ENCODE peak calls at places on chromosomes 13 and 19, in four cellular contexts. J, L, F and O are unnamed samples.

GRCh38 chr19:27867981-27868380 is 1345.0 kb downstream of the UQCRFS1 start:
- DNase-seq in L (no peak), F (no peak), J (no peak), O (no peak)

GRCh38 chr13:111370147-111370546 is 49.7 kb downstream of the TEX29 start:
- DNase-seq in F (no peak), L (no peak), J (no peak), O (no peak)

GRCh38 chr13:31088826-31089420 is 72.8 kb downstream of the HSPH1 start:
- DNase-seq in J (no peak), F (no peak), L (no peak), O (no peak)

GRCh38 chr19:41695745-41696144 is 7.7 kb upstream of the CEACAM7 start:
- DNase-seq in L (no peak), J (no peak), F (no peak), O (peak; percentile 35)

GRCh38 chr13:99045396-99045795 is 67.5 kb upstream of the DOCK9 start:
- DNase-seq in L (no peak), F (no peak), J (no peak), O (no peak)

GRCh38 chr13:41985788-41986508 is 25.0 kb upstream of the VWA8 start:
- DNase-seq in F (no peak), L (no peak), J (no peak), O (no peak)

GRCh38 chr19:42189133-42189532 is 28.3 kb downstream of the DEDD2 start:
- DNase-seq in J (no peak), L (no peak), F (no peak), O (no peak)

GRCh38 chr19:6802336-6803035 is 30.0 kb downstream of the VAV1 start:
- DNase-seq in L (no peak), F (no peak), J (no peak), O (peak; percentile 85)

GRCh38 chr13:74009100-74009668 is 125.0 kb downstream of the KLF12 start:
- DNase-seq in L (no peak), F (no peak), J (no peak), O (no peak)

GRCh38 chr13:54185785-54186184 is 1157.2 kb downstream of the OLFM4 start:
- DNase-seq in F (no peak), J (no peak), L (no peak), O (no peak)

GRCh38 chr13:47638627-47639026 is 362.4 kb downstream of the SUCLA2 start:
- DNase-seq in J (no peak), L (no peak), F (no peak), O (no peak)

GRCh38 chr13:114282143-114282685 is 813 bp downstream of the UPF3A start:
- DNase-seq in J (no peak), L (peak; percentile 54), F (peak; percentile 90), O (peak; percentile 90)

DNA sequence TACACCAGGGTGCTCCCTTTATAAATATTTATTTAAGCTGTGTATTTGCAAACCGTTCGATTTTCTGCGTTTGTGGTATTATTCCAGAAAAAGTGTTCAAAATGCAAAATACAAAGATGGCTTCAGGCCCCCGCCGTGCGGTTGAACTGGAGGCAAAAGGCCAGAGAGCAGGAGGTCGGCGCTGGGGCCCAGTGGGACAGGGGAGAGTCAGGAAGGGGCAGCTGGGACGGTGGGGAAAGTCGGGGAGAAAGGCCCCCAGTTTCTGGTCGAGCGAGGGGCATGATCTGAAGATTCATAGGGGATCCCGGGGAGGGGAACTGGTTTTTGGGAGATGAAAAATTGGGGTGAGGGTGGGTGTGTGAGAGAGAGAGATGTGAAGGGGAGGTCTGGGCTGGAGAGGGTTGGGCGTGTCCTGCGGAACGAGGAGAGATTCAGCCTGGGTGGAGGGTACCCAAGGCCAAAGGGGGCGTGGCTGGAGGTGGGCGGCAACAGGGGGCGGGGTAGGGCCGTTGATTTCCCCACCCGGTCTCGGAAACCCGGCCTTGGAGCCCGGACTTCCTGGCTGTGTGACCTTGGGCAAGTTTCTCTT is 678 bp downstream of the ISOC2 start:
- DNase-seq in F (peak; percentile 93), J (no peak), L (peak; percentile 82), O (peak; percentile 88)
- TF ChIP-seq POLR2AphosphoS5 in F (peak; percentile 4), J (no peak), L (no peak), O (no peak)

DNA sequence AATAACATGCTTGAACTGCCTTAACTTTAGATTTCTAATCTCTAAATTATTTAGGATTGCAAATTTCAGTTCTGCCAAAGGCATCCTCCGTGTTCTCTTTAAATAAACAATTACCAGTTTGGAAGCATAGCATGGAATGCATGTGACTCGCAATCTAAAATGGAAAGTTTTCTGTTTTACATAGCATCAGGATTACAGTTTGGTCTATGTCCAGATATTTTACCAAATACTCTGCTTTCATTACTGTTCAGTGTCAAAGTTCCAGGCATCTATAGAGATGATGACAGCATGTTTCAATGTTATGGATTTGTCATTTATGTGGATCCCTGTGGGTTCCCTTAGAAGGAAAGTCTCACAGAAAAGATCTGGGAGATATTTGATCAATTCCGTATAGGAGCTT is 16.8 kb downstream of the FLT1 start:
- DNase-seq in F (no peak), J (no peak), L (no peak), O (no peak)
- H3K27ac ChIP-seq in F (no peak overlapping the region), J (no peak overlapping the region), L (no peak overlapping the region), O (no peak overlapping the region)

DNA sequence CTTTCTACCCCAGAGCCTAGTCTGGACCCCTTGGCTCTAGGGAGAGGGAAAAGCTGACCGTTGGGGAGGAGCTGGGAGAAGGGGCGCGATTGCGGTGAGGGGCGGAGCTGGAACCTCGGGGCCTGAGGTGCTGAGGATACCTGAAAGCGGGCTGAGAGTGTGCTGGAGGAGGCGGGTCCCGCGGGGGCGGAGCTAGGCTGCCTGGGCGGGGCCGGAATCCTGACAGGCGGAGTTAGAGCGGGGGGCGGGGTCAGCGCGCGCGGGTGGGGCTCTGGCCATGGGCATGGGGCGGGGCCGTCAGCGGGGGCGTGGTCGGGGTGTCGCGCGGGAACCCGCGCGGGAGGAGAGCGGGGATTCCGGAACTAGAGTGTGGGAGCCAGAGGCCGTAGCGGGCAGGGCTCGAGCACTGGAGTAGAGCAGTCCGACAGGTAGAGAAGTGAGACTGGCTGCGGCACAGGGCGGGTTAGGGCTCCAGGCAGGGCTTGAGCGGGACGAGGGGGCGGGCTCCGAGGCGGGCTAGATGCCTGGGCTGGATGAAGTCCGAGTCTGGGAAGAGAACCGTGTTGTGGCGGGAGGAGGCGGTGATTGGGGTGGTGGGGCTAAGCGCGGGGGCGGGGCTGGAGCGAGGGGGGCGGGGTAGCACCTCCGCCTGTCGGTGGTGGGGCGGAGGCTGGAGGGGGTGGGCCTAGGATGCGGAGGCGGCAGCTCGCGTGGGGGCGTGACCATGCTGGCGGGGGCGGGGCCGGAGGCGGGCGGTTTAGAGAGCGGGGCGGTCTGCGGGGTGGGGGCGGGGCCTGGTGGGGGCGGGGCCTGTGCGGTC is at the start of gene INAFM1:
- DNase-seq in F (peak; percentile 100), L (peak; percentile 99), J (peak; percentile 87), O (peak; percentile 100)
- TF ChIP-seq POLR2A in F (no peak), L (peak; percentile 30), J (peak; percentile 28), O (peak; percentile 25)

GRCh38 chr19:55369651-55370304 is 485 bp downstream of the IL11 start:
- DNase-seq in F (peak; percentile 82), L (no peak), J (no peak), O (no peak)
- TF ChIP-seq POLR2AphosphoS5 in F (no peak), L (no peak), J (no peak), O (no peak)

GRCh38 chr13:28723806-28724205 is 5.0 kb upstream of the SLC46A3 start:
- DNase-seq in F (peak; percentile 77), J (no peak), L (no peak), O (peak; percentile 71)

GRCh38 chr13:28729541-28729940 is 10.8 kb upstream of the SLC46A3 start:
- DNase-seq in F (no peak), J (no peak), L (no peak), O (no peak)

GRCh38 chr13:28730762-28731161 is 12.0 kb upstream of the SLC46A3 start:
- DNase-seq in J (no peak), F (no peak), L (no peak), O (no peak)

DNA sequence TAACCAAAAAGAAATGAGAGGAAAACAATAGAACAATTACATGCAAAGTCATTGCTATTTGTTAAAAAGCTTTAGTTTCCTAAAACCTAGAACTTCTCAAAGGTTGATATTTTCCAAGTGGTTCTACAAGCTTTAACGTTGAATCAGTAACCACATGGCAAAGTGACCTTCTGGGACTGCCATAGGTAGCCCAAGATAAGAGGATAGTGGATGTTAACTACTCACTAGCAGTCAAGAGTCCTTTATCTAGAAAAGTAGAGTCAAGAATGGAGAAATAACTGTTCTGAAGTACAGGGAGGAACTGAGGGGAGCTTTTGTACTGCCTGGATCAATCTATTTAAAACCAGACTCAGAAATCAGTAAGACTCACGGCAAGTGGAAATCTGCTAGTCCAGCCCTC is 9.9 kb upstream of the SLC46A3 start:
- DNase-seq in F (no peak), J (no peak), L (no peak), O (no peak)
- H3K27ac ChIP-seq in F (no peak overlapping the region), J (no peak overlapping the region), L (no peak overlapping the region), O (no peak overlapping the region)

DNA sequence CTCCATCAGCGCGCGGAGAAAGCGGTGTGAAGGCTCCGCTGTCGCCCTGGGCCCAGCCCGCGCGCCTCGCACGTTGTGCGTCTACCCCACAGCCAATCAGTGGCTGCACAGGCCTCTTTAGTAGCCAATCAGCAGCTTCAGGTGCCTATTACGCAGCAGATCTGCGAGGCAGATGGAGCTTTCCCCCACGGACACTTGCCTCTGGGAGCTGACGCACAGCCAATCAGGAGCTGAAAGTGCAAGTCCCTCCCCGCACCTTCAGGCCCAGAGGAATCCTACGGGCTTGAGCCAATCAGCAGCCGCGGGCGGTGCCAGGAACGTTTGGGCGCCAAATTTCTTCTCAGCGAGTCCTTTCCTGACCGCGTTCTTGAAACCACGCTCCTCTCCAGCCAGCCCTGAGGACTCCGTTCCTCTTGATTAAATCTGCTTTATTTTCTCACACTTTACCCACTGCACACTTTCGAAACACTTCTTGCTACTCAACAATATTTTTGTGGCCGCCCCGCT is 39.9 kb downstream of the SIGLEC7 start:
- DNase-seq in L (no peak), F (no peak), J (peak; percentile 54), O (peak; percentile 70)
- TF ChIP-seq POLR2A in L (no peak), F (no peak), J (no peak), O (no peak)

GRCh38 chr19:44903216-44903601 is 2.4 kb upstream of the APOE start:
- DNase-seq in L (no peak), J (no peak), F (no peak), O (no peak)

GRCh38 chr19:44907613-44908012 is 2.0 kb downstream of the APOE start:
- DNase-seq in F (no peak), J (no peak), L (no peak), O (no peak)

GRCh38 chr19:44903602-44904425 is 1.8 kb upstream of the APOE start:
- DNase-seq in F (peak; percentile 97), J (peak; percentile 58), L (peak; percentile 78), O (peak; percentile 94)

GRCh38 chr19:44905437-44906160 is at the start of gene APOE:
- DNase-seq in F (no peak), J (peak; percentile 93), L (no peak), O (no peak)

GRCh38 chr19:44904426-44904994 is 1.1 kb upstream of the APOE start:
- DNase-seq in L (no peak), J (peak; percentile 54), F (no peak), O (no peak)
- TF ChIP-seq POLR2AphosphoS5 in L (no peak), J (peak; percentile 72), F (no peak), O (no peak)